ENCODE peak calls at places on chromosome 9, in eight cellular contexts. Q is IMR-90; W is heart right ventricle; A is Panc1; C is CD4-positive, alpha-beta memory T cell; X is aorta; Z is mesenchymal stem cell; O is psoas muscle. J is an unnamed sample.

GRCh38 chr9:114777841-114778240 is 28.0 kb downstream of the TNFSF15 start:
- DNase-seq in Q (no peak), W (no peak), A (no peak), C (peak), X (no peak), Z (no peak), O (no peak), J (no peak)

GRCh38 chr9:69476797-69477196 is 151.8 kb downstream of the ENTREP1 start:
- DNase-seq in Q (no peak), W (no peak), A (no peak), C (no peak), X (no peak), Z (no peak), O (no peak), J (no peak)

GRCh38 chr9:86892576-86892975 is 54.7 kb downstream of the GAS1 start:
- DNase-seq in Q (peak), W (no peak), A (no peak), C (no peak), X (no peak), Z (no peak), O (no peak), J (no peak)

GRCh38 chr9:127788337-127789011 is 2.6 kb downstream of the CDK9 start:
- DNase-seq in Q (no peak), W (no peak), A (no peak), C (no peak), X (no peak), Z (no peak), O (no peak), J (no peak)

GRCh38 chr9:93280661-93281259 is 96.8 kb downstream of the WNK2 start:
- DNase-seq in Q (no peak), W (no peak), A (no peak), C (no peak), X (no peak), Z (no peak), O (no peak), J (no peak)

GRCh38 chr9:113352411-113352810 is 3.1 kb downstream of the BSPRY start:
- DNase-seq in Q (no peak), W (no peak), A (no peak), C (no peak), X (no peak), Z (no peak), O (no peak), J (no peak)

GRCh38 chr9:78097541-78097940 is 65.9 kb upstream of the GNAQ start:
- DNase-seq in Q (no peak), W (no peak), A (no peak), C (no peak), X (no peak), Z (no peak), O (no peak), J (no peak)

GRCh38 chr9:31683126-31683525 is 701.3 kb upstream of the ACO1 start:
- DNase-seq in Q (no peak), W (no peak), A (no peak), C (no peak), X (no peak), Z (no peak), O (no peak), J (no peak)

GRCh38 chr9:130610862-130611689 is 31.7 kb downstream of the FUBP3 start:
- DNase-seq in Q (peak), W (no peak), A (no peak), C (no peak), X (no peak), Z (no peak), O (no peak), J (no peak)

GRCh38 chr9:21974542-21975409 is 19.4 kb downstream of the CDKN2A start:
- DNase-seq in Q (peak), W (no peak), A (no peak), C (peak), X (no peak), Z (peak), O (peak), J (peak)

GRCh38 chr9:87601595-87601994 is 103.9 kb downstream of the DAPK1 start:
- DNase-seq in Q (no peak), W (no peak), A (no peak), C (no peak), X (no peak), Z (no peak), O (no peak), J (no peak)

GRCh38 chr9:129597355-129598088 is 23.4 kb downstream of the C9orf50 start:
- DNase-seq in Q (peak), W (peak), A (no peak), C (no peak), X (peak), Z (peak), O (peak), J (no peak)
- H3K27ac ChIP-seq in Q (peak), W (peak), A (no peak), C (peak), X (peak), Z (peak), O (peak), J (no peak)

DNA sequence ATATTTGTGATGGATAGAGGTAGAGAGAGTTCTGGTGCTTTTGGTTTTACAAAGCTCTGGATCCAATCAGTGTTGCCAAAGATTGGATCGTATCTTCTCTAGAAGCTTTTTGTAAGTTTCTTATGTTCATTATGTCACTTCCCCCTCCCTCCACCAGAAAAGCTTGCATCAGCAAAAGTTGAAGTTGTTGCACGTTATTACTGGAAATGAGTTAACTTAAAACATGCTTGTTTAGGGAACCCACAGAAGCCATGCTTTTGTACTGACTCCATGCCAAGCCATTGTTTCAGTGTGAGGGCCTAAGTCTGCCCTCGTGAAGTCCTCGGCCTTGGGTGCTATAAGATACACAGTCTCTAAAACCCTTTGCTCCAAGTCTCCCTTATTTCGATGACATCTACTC is 186.6 kb downstream of the ERCC6L2 start:
- DNase-seq in Q (no peak), W (no peak), A (no peak), C (no peak), X (no peak), Z (peak), O (no peak), J (peak)
- H3K27ac ChIP-seq in Q (no peak), W (no peak), A (no peak), C (no peak), X (no peak), Z (no peak), O (no peak), J (peak)

DNA sequence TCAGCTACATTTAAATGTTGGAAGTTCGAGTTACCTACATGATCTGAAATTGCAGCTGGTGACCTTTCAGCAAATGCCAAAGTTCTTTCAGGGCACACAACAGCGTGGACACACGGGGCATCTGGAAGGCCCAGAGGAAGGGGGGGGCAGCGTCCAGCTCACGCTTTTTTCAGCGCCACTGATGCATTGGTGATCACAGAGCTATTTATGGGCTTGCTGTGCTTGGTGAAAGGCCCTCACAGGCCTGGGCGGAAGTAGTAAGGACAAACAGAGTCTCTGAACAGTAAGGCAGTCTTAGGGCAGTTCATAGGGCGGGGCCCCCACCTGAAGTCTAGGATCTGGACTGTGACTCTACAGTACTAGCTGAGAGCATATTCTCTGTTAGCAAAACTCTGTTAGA is 6.6 kb upstream of the FBP2 start:
- DNase-seq in Q (no peak), W (no peak), A (no peak), C (no peak), X (no peak), Z (no peak), O (peak), J (no peak)
- H3K27ac ChIP-seq in Q (no peak), W (no peak), A (no peak), C (no peak), X (no peak), Z (no peak), O (peak), J (no peak)

GRCh38 chr9:96514108-96514824 is 64.3 kb downstream of the HABP4 start:
- DNase-seq in Q (peak), W (no peak), A (no peak), C (no peak), X (no peak), Z (peak), O (no peak), J (no peak)
- H3K27ac ChIP-seq in Q (peak), W (peak), A (no peak), C (no peak), X (peak), Z (peak), O (peak), J (no peak)

GRCh38 chr9:14309403-14309802 is 4.5 kb downstream of the NFIB start:
- DNase-seq in Q (peak), W (no peak), A (no peak), C (peak), X (no peak), Z (peak), O (no peak), J (no peak)
- H3K27ac ChIP-seq in Q (no peak), W (peak), A (peak), C (no peak), X (peak), Z (no peak), O (peak), J (no peak)

J was measured in SJSA1.